ENCODE peak calls at places on chromosomes 16 and 17, in five cellular contexts. One of them, this sample, is unnamed.

GRCh38 chr16:49836218-49836617 is 19.7 kb downstream of the ZNF423 start:
- DNase-seq in fibroblast of mammary gland: no peak
- DNase-seq in left ventricle myocardium inferior: no peak
- DNase-seq in cardiac fibroblast: no peak
- DNase-seq in OCI-LY7: no peak
- DNase-seq in this sample: no peak

GRCh38 chr16:27204232-27204915 is 1.0 kb downstream of the KDM8 start:
- DNase-seq in fibroblast of mammary gland: no peak
- DNase-seq in left ventricle myocardium inferior: no peak
- DNase-seq in cardiac fibroblast: no peak
- DNase-seq in OCI-LY7: peak; percentile 49
- DNase-seq in this sample: no peak

GRCh38 chr16:72099377-72099818 is 5.8 kb downstream of the DHX38 start:
- DNase-seq in fibroblast of mammary gland: peak; percentile 56
- DNase-seq in left ventricle myocardium inferior: no peak
- DNase-seq in cardiac fibroblast: peak; percentile 72
- DNase-seq in OCI-LY7: peak; percentile 67
- DNase-seq in this sample: peak; percentile 77

GRCh38 chr16:12146966-12147365 is 170.4 kb downstream of the SNX29 start:
- DNase-seq in fibroblast of mammary gland: no peak
- DNase-seq in left ventricle myocardium inferior: no peak
- DNase-seq in cardiac fibroblast: no peak
- DNase-seq in OCI-LY7: peak; percentile 86
- DNase-seq in this sample: no peak

GRCh38 chr17:2084129-2084765 is 29.3 kb downstream of the HIC1 start:
- DNase-seq in fibroblast of mammary gland: peak; percentile 87
- DNase-seq in left ventricle myocardium inferior: peak; percentile 71
- DNase-seq in cardiac fibroblast: peak; percentile 62
- DNase-seq in OCI-LY7: no peak
- DNase-seq in this sample: peak; percentile 56

GRCh38 chr16:67653131-67654068 is 6.7 kb downstream of the ACD start:
- DNase-seq in fibroblast of mammary gland: no peak
- DNase-seq in left ventricle myocardium inferior: no peak
- DNase-seq in cardiac fibroblast: no peak
- DNase-seq in OCI-LY7: no peak
- DNase-seq in this sample: no peak

GRCh38 chr17:74862108-74862901 is 2.6 kb upstream of the GRIN2C start:
- DNase-seq in fibroblast of mammary gland: no peak
- DNase-seq in left ventricle myocardium inferior: peak; percentile 65
- DNase-seq in cardiac fibroblast: peak; percentile 57
- DNase-seq in OCI-LY7: peak; percentile 86
- DNase-seq in this sample: peak; percentile 59

GRCh38 chr16:13316008-13316407 is 414.6 kb downstream of the SHISA9 start:
- DNase-seq in fibroblast of mammary gland: peak; percentile 84
- DNase-seq in left ventricle myocardium inferior: no peak
- DNase-seq in cardiac fibroblast: peak; percentile 0
- DNase-seq in OCI-LY7: no peak
- DNase-seq in this sample: peak; percentile 0

GRCh38 chr16:2976201-2976600 is 4.0 kb downstream of the PKMYT1 start:
- DNase-seq in fibroblast of mammary gland: no peak
- DNase-seq in left ventricle myocardium inferior: no peak
- DNase-seq in cardiac fibroblast: no peak
- DNase-seq in OCI-LY7: no peak
- DNase-seq in this sample: no peak

GRCh38 chr17:2218426-2218825 is 85.2 kb downstream of the SMG6 start:
- DNase-seq in fibroblast of mammary gland: no peak
- DNase-seq in left ventricle myocardium inferior: no peak
- DNase-seq in cardiac fibroblast: no peak
- DNase-seq in OCI-LY7: no peak
- DNase-seq in this sample: no peak

GRCh38 chr16:73887895-73888294 is 408.7 kb upstream of the PSMD7 start:
- DNase-seq in fibroblast of mammary gland: no peak
- DNase-seq in left ventricle myocardium inferior: no peak
- DNase-seq in cardiac fibroblast: no peak
- DNase-seq in OCI-LY7: no peak
- DNase-seq in this sample: no peak

GRCh38 chr16:9092282-9092962 is 978 bp downstream of the HAPSTR1 start:
- DNase-seq in fibroblast of mammary gland: no peak
- DNase-seq in left ventricle myocardium inferior: peak; percentile 63
- DNase-seq in cardiac fibroblast: no peak
- DNase-seq in OCI-LY7: peak; percentile 52
- DNase-seq in this sample: no peak

GRCh38 chr16:66189951-66190350 is 176.5 kb upstream of the CDH5 start:
- DNase-seq in fibroblast of mammary gland: peak; percentile 97
- DNase-seq in left ventricle myocardium inferior: no peak
- DNase-seq in cardiac fibroblast: peak; percentile 89
- DNase-seq in OCI-LY7: no peak
- DNase-seq in this sample: peak; percentile 86

GRCh38 chr17:50037321-50038107 is 18.4 kb upstream of the ITGA3 start:
- DNase-seq in fibroblast of mammary gland: peak; percentile 87
- DNase-seq in left ventricle myocardium inferior: peak; percentile 25
- DNase-seq in cardiac fibroblast: peak; percentile 92
- DNase-seq in OCI-LY7: no peak
- DNase-seq in this sample: peak; percentile 88

GRCh38 chr17:61075988-61076387 is 323.7 kb upstream of the TBX2 start:
- DNase-seq in fibroblast of mammary gland: no peak
- DNase-seq in left ventricle myocardium inferior: no peak
- DNase-seq in cardiac fibroblast: no peak
- DNase-seq in OCI-LY7: no peak
- DNase-seq in this sample: no peak

GRCh38 chr17:38421224-38421841 is 6.9 kb upstream of the ARHGAP23 start:
- DNase-seq in fibroblast of mammary gland: peak; percentile 22
- DNase-seq in left ventricle myocardium inferior: no peak
- DNase-seq in cardiac fibroblast: peak; percentile 79
- DNase-seq in OCI-LY7: no peak
- DNase-seq in this sample: peak; percentile 65

GRCh38 chr16:77383606-77384187 is 51.1 kb downstream of the ADAMTS18 start:
- DNase-seq in fibroblast of mammary gland: no peak
- DNase-seq in left ventricle myocardium inferior: no peak
- DNase-seq in cardiac fibroblast: no peak
- DNase-seq in OCI-LY7: no peak
- DNase-seq in this sample: no peak

GRCh38 chr16:4067262-4068001 is 48.8 kb downstream of the ADCY9 start:
- DNase-seq in fibroblast of mammary gland: peak; percentile 93
- DNase-seq in left ventricle myocardium inferior: no peak
- DNase-seq in cardiac fibroblast: no peak
- DNase-seq in OCI-LY7: no peak
- DNase-seq in this sample: no peak

GRCh38 chr16:68085259-68086071 is at the start of gene NFATC3:
- DNase-seq in fibroblast of mammary gland: peak; percentile 92
- DNase-seq in left ventricle myocardium inferior: peak; percentile 99
- DNase-seq in cardiac fibroblast: peak; percentile 98
- DNase-seq in OCI-LY7: peak; percentile 98
- DNase-seq in this sample: peak; percentile 97

GRCh38 chr17:27558842-27559505 is 72.0 kb upstream of the LGALS9 start:
- DNase-seq in fibroblast of mammary gland: no peak
- DNase-seq in left ventricle myocardium inferior: no peak
- DNase-seq in cardiac fibroblast: no peak
- DNase-seq in OCI-LY7: no peak
- DNase-seq in this sample: no peak

GRCh38 chr16:4538067-4538385 is 547 bp downstream of the CDIP1 start:
- DNase-seq in fibroblast of mammary gland: no peak
- DNase-seq in left ventricle myocardium inferior: no peak
- DNase-seq in cardiac fibroblast: no peak
- DNase-seq in OCI-LY7: no peak
- DNase-seq in this sample: no peak

GRCh38 chr17:29844339-29845048 is 85.5 kb downstream of the SSH2 start:
- DNase-seq in fibroblast of mammary gland: peak; percentile 29
- DNase-seq in left ventricle myocardium inferior: no peak
- DNase-seq in cardiac fibroblast: peak; percentile 84
- DNase-seq in OCI-LY7: no peak
- DNase-seq in this sample: peak; percentile 48

GRCh38 chr17:13698832-13699231 is 97.1 kb upstream of the HS3ST3A1 start:
- DNase-seq in fibroblast of mammary gland: no peak
- DNase-seq in left ventricle myocardium inferior: no peak
- DNase-seq in cardiac fibroblast: no peak
- DNase-seq in OCI-LY7: peak; percentile 4
- DNase-seq in this sample: no peak

GRCh38 chr17:2070241-2071023 is 15.5 kb downstream of the HIC1 start:
- DNase-seq in fibroblast of mammary gland: no peak
- DNase-seq in left ventricle myocardium inferior: no peak
- DNase-seq in cardiac fibroblast: no peak
- DNase-seq in OCI-LY7: no peak
- DNase-seq in this sample: no peak

GRCh38 chr17:61453563-61453962 is 1.3 kb downstream of the TBX4 start:
- DNase-seq in fibroblast of mammary gland: no peak
- DNase-seq in left ventricle myocardium inferior: no peak
- DNase-seq in cardiac fibroblast: no peak
- DNase-seq in OCI-LY7: no peak
- DNase-seq in this sample: no peak

DNA sequence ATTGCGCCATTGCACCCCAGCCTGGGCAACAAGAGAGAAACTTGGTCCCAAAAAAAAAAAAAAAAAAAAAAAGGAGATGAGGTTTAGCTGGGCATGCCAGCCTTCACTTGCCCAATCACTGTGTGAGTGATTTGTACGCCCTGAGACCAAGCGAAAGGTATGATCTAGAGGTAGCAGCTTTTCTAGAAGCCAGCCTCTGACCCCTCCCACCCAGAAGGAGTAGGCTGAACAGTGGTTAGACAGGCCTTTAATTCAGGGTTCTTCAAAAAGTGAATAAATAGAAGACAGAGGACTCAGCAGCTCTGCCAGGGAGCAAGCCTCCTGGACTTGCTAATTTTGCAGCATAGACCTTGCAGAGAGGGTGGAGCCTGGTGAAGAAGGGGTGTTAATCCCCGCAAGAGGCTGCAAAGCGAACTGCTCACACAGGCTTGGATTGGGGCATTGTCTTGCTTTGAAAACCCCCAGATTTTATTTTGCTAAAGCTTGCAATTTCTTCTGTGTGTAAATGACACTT is 7.1 kb upstream of the CYTH1 start:
- DNase-seq in fibroblast of mammary gland: no peak
- DNase-seq in left ventricle myocardium inferior: no peak
- DNase-seq in cardiac fibroblast: peak; percentile 24
- DNase-seq in OCI-LY7: no peak
- DNase-seq in this sample: no peak
- TF ChIP-seq CTCF in fibroblast of mammary gland: no peak
- TF ChIP-seq CTCF in left ventricle myocardium inferior: no peak
- TF ChIP-seq CTCF in cardiac fibroblast: no peak
- TF ChIP-seq CTCF in OCI-LY7: no peak
- TF ChIP-seq CTCF in this sample: no peak

DNA sequence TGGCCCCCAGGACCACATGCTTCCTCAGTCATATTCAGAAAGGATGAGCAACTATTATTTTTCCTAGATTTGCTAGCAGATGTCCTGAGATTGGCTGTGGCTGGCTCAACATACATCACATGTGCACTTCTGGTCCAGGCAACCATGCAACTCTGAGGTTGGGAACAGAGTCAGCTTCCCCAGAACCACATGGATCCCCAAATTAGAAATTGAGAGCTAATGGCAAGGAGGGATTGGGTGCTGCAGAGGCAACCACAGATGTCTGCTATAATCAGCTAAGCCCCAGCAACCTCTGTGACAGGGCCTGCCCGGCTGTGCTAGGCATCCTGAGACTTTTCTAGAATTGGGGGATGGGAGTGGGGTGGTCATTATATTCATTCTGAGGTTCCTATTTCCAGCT is 33.8 kb upstream of the CLEC18A start:
- DNase-seq in fibroblast of mammary gland: no peak
- DNase-seq in left ventricle myocardium inferior: no peak
- DNase-seq in cardiac fibroblast: no peak
- DNase-seq in OCI-LY7: no peak
- DNase-seq in this sample: peak; percentile 28
- H3K4me3 ChIP-seq in fibroblast of mammary gland: peak overlapping the region; percentile 6
- H3K4me3 ChIP-seq in left ventricle myocardium inferior: no peak overlapping the region
- H3K4me3 ChIP-seq in cardiac fibroblast: no peak overlapping the region
- H3K4me3 ChIP-seq in OCI-LY7: no peak overlapping the region
- H3K4me3 ChIP-seq in this sample: peak overlapping the region; percentile 35

GRCh38 chr16:85986931-85987749 is 88.2 kb downstream of the IRF8 start:
- DNase-seq in fibroblast of mammary gland: no peak
- DNase-seq in left ventricle myocardium inferior: no peak
- DNase-seq in cardiac fibroblast: no peak
- DNase-seq in OCI-LY7: peak; percentile 71
- DNase-seq in this sample: no peak
- TF ChIP-seq CTCF in fibroblast of mammary gland: peak; percentile 10
- TF ChIP-seq CTCF in left ventricle myocardium inferior: peak; percentile 59
- TF ChIP-seq CTCF in cardiac fibroblast: peak; percentile 32
- TF ChIP-seq CTCF in OCI-LY7: peak; percentile 59
- TF ChIP-seq CTCF in this sample: peak; percentile 47

GRCh38 chr17:81159611-81160265 is 5.6 kb upstream of the PVALEF start:
- DNase-seq in fibroblast of mammary gland: no peak
- DNase-seq in left ventricle myocardium inferior: no peak
- DNase-seq in cardiac fibroblast: no peak
- DNase-seq in OCI-LY7: no peak
- DNase-seq in this sample: no peak
- H3K4me3 ChIP-seq in fibroblast of mammary gland: no peak overlapping the region
- H3K4me3 ChIP-seq in left ventricle myocardium inferior: peak overlapping the region; percentile 64
- H3K4me3 ChIP-seq in cardiac fibroblast: no peak overlapping the region
- H3K4me3 ChIP-seq in OCI-LY7: no peak overlapping the region
- H3K4me3 ChIP-seq in this sample: no peak overlapping the region

DNA sequence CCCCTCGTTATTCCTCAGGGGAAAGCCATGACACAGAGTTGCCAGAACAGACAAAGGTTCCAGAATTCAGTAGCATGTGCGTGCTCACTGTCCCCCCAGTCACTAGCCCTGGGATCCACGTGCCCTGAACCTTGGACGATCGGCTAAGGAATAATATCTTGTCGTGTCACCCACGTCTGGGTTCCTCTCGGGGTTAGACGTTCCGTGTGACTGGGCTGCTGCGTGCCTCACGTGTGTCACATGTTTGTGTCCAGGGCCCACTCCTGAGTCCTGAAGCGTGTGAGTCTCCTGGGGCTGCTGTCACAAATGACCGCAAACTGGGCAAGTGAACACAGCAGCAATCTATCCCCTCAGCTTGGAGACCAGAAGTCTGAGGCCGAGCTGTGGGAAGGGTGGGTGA is 12.4 kb upstream of the ZNF469 start:
- DNase-seq in fibroblast of mammary gland: no peak
- DNase-seq in left ventricle myocardium inferior: no peak
- DNase-seq in cardiac fibroblast: no peak
- DNase-seq in OCI-LY7: no peak
- DNase-seq in this sample: no peak
- TF ChIP-seq CTCF in fibroblast of mammary gland: no peak
- TF ChIP-seq CTCF in left ventricle myocardium inferior: no peak
- TF ChIP-seq CTCF in cardiac fibroblast: no peak
- TF ChIP-seq CTCF in OCI-LY7: no peak
- TF ChIP-seq CTCF in this sample: no peak

DNA sequence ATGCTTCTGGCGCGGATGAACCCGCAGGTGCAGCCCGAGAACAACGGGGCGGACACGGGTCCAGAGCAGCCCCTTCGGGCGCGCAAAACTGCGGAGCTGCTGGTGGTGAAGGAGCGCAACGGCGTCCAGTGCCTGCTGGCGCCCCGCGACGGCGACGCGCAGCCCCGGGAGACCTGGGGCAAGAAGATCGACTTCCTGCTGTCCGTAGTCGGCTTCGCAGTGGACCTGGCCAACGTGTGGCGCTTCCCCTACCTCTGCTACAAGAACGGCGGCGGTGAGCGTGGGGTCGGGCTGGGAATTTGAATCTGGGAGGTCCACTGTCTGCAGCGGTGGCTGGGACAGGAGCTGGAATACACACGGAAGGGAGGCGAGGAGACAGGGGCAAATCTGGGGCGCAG is 906 bp downstream of the SLC6A2 start:
- DNase-seq in fibroblast of mammary gland: no peak
- DNase-seq in left ventricle myocardium inferior: no peak
- DNase-seq in cardiac fibroblast: no peak
- DNase-seq in OCI-LY7: no peak
- DNase-seq in this sample: no peak
- H3K4me3 ChIP-seq in fibroblast of mammary gland: no peak overlapping the region
- H3K4me3 ChIP-seq in left ventricle myocardium inferior: peak overlapping the region; percentile 57
- H3K4me3 ChIP-seq in cardiac fibroblast: no peak overlapping the region
- H3K4me3 ChIP-seq in OCI-LY7: no peak overlapping the region
- H3K4me3 ChIP-seq in this sample: no peak overlapping the region

This sample was measured in choroid plexus epithelial cell.